ENCODE peak calls at places on chromosome 6, in nine cellular contexts. I is neural progenitor cell; J is brain microvascular endothelial cell; W is HCT116; S is CD8-positive, alpha-beta memory T cell; D is OCI-LY7; M is stomach; C is adrenal gland; U is kidney. K is an unnamed sample.

GRCh38 chr6:151679081-151679480 is 128.4 kb upstream of the ESR1 start:
- DNase-seq in W (no peak), U (no peak), C (peak; percentile 73), S (no peak), M (no peak), J (peak; percentile 72), I (no peak), D (no peak), K (no peak)

GRCh38 chr6:149938571-149939462 is 3.0 kb upstream of the ULBP2 start:
- DNase-seq in I (no peak), D (no peak), S (peak; percentile 37), U (peak; percentile 72), W (no peak), J (no peak), M (no peak), C (no peak), K (no peak)

GRCh38 chr6:119138906-119139541 is 60.6 kb upstream of the FAM184A start:
- DNase-seq in S (no peak), D (no peak), C (no peak), W (no peak), M (no peak), I (no peak), U (no peak), J (no peak), K (no peak)

GRCh38 chr6:116714761-116715160 is 33.8 kb downstream of the KPNA5 start:
- DNase-seq in I (no peak), D (no peak), S (no peak), J (no peak), M (no peak), C (no peak), W (no peak), U (no peak), K (no peak)

GRCh38 chr6:41541364-41541763 is 4.8 kb upstream of the FOXP4 start:
- DNase-seq in M (no peak), W (no peak), C (no peak), D (no peak), U (no peak), I (no peak), S (no peak), J (no peak), K (no peak)

GRCh38 chr6:132298344-132298949 is 102.8 kb downstream of the MOXD1 start:
- DNase-seq in C (peak; percentile 85), I (peak; percentile 62), J (peak; percentile 73), W (peak; percentile 36), D (peak; percentile 80), U (no peak), S (no peak), M (peak; percentile 72), K (no peak)

GRCh38 chr6:1527098-1527497 is 82.6 kb upstream of the FOXC1 start:
- DNase-seq in U (peak; percentile 80), S (no peak), C (no peak), M (no peak), D (no peak), J (peak; percentile 9), I (peak; percentile 61), W (no peak), K (no peak)

GRCh38 chr6:158366363-158366762 is 54.1 kb downstream of the TULP4 start:
- DNase-seq in I (no peak), D (no peak), J (no peak), M (no peak), S (no peak), W (no peak), C (no peak), U (no peak), K (no peak)

GRCh38 chr6:21767891-21768659 is 174.5 kb downstream of the SOX4 start:
- DNase-seq in W (no peak), M (no peak), S (no peak), D (no peak), C (no peak), J (no peak), I (no peak), U (no peak), K (no peak)

GRCh38 chr6:170522565-170523183 is 30.4 kb downstream of the PSMB1 start:
- DNase-seq in W (peak; percentile 12), I (peak; percentile 81), U (no peak), M (no peak), D (no peak), S (no peak), J (no peak), C (no peak), K (no peak)

GRCh38 chr6:118725944-118726343 is 74.6 kb upstream of the CEP85L start:
- DNase-seq in C (no peak), M (no peak), S (peak; percentile 29), D (no peak), J (no peak), W (no peak), U (no peak), I (no peak), K (no peak)

GRCh38 chr6:3727593-3728108 is 23.9 kb downstream of the PXDC1 start:
- DNase-seq in W (no peak), C (no peak), D (no peak), U (no peak), S (no peak), J (no peak), M (no peak), I (no peak), K (no peak)

GRCh38 chr6:157763129-157763893 is 59.7 kb upstream of the SNX9 start:
- DNase-seq in C (peak; percentile 92), W (peak; percentile 93), M (peak; percentile 99), J (peak; percentile 72), I (no peak), D (no peak), S (no peak), U (peak; percentile 96), K (peak; percentile 97)

GRCh38 chr6:132380358-132380757 is 20.9 kb downstream of the MOXD1 start:
- DNase-seq in I (no peak), W (no peak), U (no peak), M (no peak), C (no peak), S (no peak), D (no peak), J (no peak), K (no peak)

GRCh38 chr6:32609731-32610640 is 20.3 kb upstream of the HLA-DRB1 start:
- DNase-seq in U (no peak), I (peak; percentile 95), S (no peak), M (no peak), W (peak; percentile 94), D (peak; percentile 94), J (peak; percentile 16), C (no peak), K (no peak)

GRCh38 chr6:1624848-1625341 is 15.2 kb downstream of the FOXC1 start:
- DNase-seq in M (no peak), S (no peak), I (peak; percentile 60), W (no peak), U (peak; percentile 78), J (no peak), D (no peak), C (no peak), K (no peak)

DNA sequence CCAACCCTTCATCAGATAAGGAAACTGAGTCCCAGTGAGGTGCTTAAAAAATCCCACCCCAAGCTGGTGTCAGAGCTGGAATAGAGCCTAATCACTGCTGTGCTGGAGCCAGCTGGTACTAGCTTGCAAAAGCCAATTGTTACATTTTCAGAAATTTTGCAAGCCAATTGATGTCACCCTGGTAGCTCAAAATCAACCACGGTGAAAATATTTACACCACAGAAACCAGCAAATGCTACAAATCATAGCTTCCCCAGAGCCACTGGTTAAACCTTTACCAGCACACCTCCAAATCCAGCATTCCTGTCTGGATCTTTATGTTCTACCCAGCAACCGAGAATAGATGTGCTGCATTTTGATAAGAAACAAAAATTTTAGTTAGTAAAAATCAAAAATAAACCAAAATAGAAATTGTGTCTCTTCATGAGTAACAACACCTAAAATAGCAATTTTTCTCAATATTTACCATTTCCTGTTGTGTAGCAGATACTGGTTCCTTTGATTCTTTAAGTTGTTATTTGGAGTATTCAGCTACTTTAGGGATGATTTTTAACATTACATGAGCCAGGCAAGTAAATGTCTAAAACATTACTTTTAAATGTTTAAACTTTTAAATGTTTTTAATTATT is 7.2 kb upstream of the LCA5 start:
- DNase-seq in M (no peak), S (no peak), D (no peak), U (no peak), I (no peak), W (no peak), J (peak; percentile 72), C (no peak), K (no peak)
- H3K36me3 ChIP-seq in M (no peaks in the 10 kb centered on the region), S (no peaks in the 10 kb centered on the region), D (no peaks in the 10 kb centered on the region), U (no peaks in the 10 kb centered on the region), I (no peaks in the 10 kb centered on the region), W (no peaks in the 10 kb centered on the region), J (no peaks in the 10 kb centered on the region), C (no peaks in the 10 kb centered on the region), K (peaks cover 2% of the 10 kb centered on the region)

DNA sequence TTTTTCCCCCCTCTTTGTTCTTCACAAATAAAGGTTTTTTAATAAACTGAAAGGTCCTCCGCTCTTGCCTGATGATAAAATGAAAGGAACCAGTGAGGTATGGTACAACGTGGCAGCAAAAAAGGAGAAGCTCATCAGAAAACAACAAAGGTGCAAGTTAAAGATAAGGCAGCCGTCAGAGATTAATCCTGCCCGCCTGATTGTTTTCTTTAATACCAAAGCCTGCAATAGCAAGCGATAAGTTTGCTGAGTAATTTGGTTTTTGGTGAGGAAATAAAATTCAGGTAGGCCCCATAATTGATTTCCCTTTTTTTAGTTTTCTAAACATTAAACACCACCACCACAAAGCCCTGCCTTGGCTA is 177.9 kb downstream of the MBOAT1 start:
- DNase-seq in S (no peak), I (no peak), D (no peak), M (no peak), U (no peak), J (no peak), C (no peak), W (no peak), K (no peak)
- H3K27ac ChIP-seq in S (peak overlapping the region; percentile 1), I (no peak overlapping the region), D (no peak overlapping the region), M (no peak overlapping the region), U (no peak overlapping the region), J (no peak overlapping the region), C (no peak overlapping the region), W (no peak overlapping the region), K (no peak overlapping the region)

GRCh38 chr6:17615794-17616193 is 15.7 kb downstream of the FAM8A1 start:
- DNase-seq in M (no peak), S (no peak), I (no peak), D (no peak), U (no peak), C (no peak), W (no peak), J (no peak), K (no peak)
- H3K36me3 ChIP-seq in M (peaks cover 56% of the 10 kb centered on the region), S (peaks cover 18% of the 10 kb centered on the region), I (peaks cover 6% of the 10 kb centered on the region), D (peaks cover 90% of the 10 kb centered on the region), U (peaks cover 4% of the 10 kb centered on the region), C (no peaks in the 10 kb centered on the region), W (peaks cover 14% of the 10 kb centered on the region), J (peaks cover 20% of the 10 kb centered on the region), K (peaks cover 7% of the 10 kb centered on the region)

GRCh38 chr6:111566873-111567517 is 38.7 kb downstream of the TRAF3IP2 start:
- DNase-seq in I (no peak), U (no peak), C (peak; percentile 73), D (no peak), W (no peak), J (no peak), M (no peak), S (no peak), K (no peak)
- H3K27ac ChIP-seq in I (no peak overlapping the region), U (peak overlapping the region; percentile 5), C (peak overlapping the region; percentile 55), D (no peak overlapping the region), W (no peak overlapping the region), J (no peak overlapping the region), M (peak overlapping the region; percentile 71), S (no peak overlapping the region), K (peak overlapping the region; percentile 0)

DNA sequence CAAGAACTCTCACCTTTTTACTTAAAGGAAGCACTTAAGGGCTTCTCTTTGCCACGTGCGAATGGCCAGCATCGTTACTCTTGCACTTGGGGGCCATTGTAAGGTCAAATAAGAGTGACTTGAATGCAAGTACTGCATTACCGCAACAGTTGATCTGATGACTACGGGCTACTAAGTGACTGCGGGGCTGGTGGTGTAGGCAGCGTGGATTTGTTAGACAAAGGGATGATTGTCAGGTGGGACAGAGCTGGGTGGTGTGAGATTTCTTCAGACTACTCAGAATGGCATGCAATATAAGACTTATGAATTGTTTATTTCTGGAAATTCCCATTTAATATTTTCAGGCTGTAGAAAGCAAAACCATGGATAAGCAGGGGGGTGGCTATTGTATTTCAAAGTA is 199.7 kb upstream of the UST start:
- DNase-seq in D (no peak), I (no peak), C (peak; percentile 41), W (no peak), M (no peak), J (no peak), S (no peak), U (no peak), K (no peak)
- H3K36me3 ChIP-seq in D (no peaks in the 10 kb centered on the region), I (no peaks in the 10 kb centered on the region), C (no peaks in the 10 kb centered on the region), W (no peaks in the 10 kb centered on the region), M (peaks cover 78% of the 10 kb centered on the region), J (peaks cover 50% of the 10 kb centered on the region), S (no peaks in the 10 kb centered on the region), U (peaks cover 32% of the 10 kb centered on the region), K (peaks cover 32% of the 10 kb centered on the region)

K was measured in lung.